ENCODE peak calls at places on chromosomes 6 and 20, in eight cellular contexts. V, H, F, N, T, U, Z and S are unnamed samples.

GRCh38 chr6:56802570-56802969 is 152.3 kb upstream of the BEND6 start:
- DNase-seq in H (peak; percentile 55), U (peak; percentile 63), F (peak; percentile 38), V (peak; percentile 51), N (no peak), T (no peak), Z (peak; percentile 81), S (no peak)

GRCh38 chr6:168333039-168333438 is 13.5 kb upstream of the DACT2 start:
- DNase-seq in H (no peak), V (no peak), U (peak; percentile 9), T (no peak), F (no peak), Z (no peak), N (no peak), S (no peak)

GRCh38 chr20:36544134-36545018 is 3.1 kb downstream of the MYL9 start:
- DNase-seq in H (peak; percentile 80), U (peak; percentile 64), V (peak; percentile 68), Z (peak; percentile 37), N (no peak), F (peak; percentile 36), T (no peak), S (no peak)

GRCh38 chr6:153145591-153145990 is 14.5 kb upstream of the RGS17 start:
- DNase-seq in Z (no peak), H (no peak), T (no peak), F (no peak), N (no peak), V (no peak), U (no peak), S (no peak)

GRCh38 chr6:99467509-99468106 is 42.5 kb upstream of the PNISR start:
- DNase-seq in U (peak; percentile 49), N (no peak), T (no peak), H (peak; percentile 52), Z (no peak), V (peak; percentile 50), F (no peak), S (no peak)

GRCh38 chr6:80636689-80637088 is 530.2 kb downstream of the BCKDHB start:
- DNase-seq in T (no peak), H (peak; percentile 15), F (no peak), Z (no peak), V (peak; percentile 25), U (no peak), N (no peak), S (no peak)

GRCh38 chr6:26197736-26198625 is 110.8 kb downstream of the HFE start:
- DNase-seq in U (peak; percentile 27), N (no peak), V (peak; percentile 58), T (no peak), Z (no peak), H (no peak), F (no peak), S (no peak)

GRCh38 chr6:139313229-139313628 is 21.4 kb upstream of the TXLNB start:
- DNase-seq in H (no peak), F (no peak), U (no peak), Z (no peak), V (no peak), N (no peak), T (no peak), S (no peak)

GRCh38 chr20:1417273-1417672 is 24.4 kb upstream of the FKBP1A start:
- DNase-seq in F (peak; percentile 64), T (no peak), Z (no peak), H (no peak), U (peak; percentile 42), V (peak; percentile 76), N (no peak), S (no peak)

GRCh38 chr6:36578030-36578825 is 15.9 kb upstream of the SRSF3 start:
- DNase-seq in F (no peak), T (no peak), N (no peak), V (no peak), U (no peak), Z (no peak), H (no peak), S (no peak)

GRCh38 chr20:63022501-63022900 is 15.7 kb upstream of the BHLHE23 start:
- DNase-seq in U (no peak), F (no peak), Z (no peak), T (no peak), V (no peak), H (no peak), N (no peak), S (peak; percentile 37)

GRCh38 chr6:154738561-154738961 is 5.3 kb downstream of the SCAF8 start:
- DNase-seq in H (peak; percentile 34), U (peak; percentile 42), Z (no peak), F (no peak), T (no peak), V (peak; percentile 33), N (no peak), S (no peak)

GRCh38 chr6:116884530-116884929 is 7.5 kb downstream of the RFX6 start:
- DNase-seq in Z (no peak), F (no peak), N (no peak), V (no peak), U (no peak), T (no peak), H (no peak), S (no peak)

GRCh38 chr6:97068211-97068610 is 143.7 kb downstream of the KLHL32 start:
- DNase-seq in H (peak; percentile 72), N (no peak), F (no peak), V (peak; percentile 65), Z (peak; percentile 28), T (no peak), U (peak; percentile 74), S (no peak)

GRCh38 chr20:46139908-46140482 is 21.9 kb downstream of the CD40 start:
- DNase-seq in Z (no peak), T (no peak), U (no peak), V (no peak), F (no peak), N (no peak), H (no peak), S (no peak)

GRCh38 chr20:46139243-46139889 is 21.3 kb downstream of the CD40 start:
- DNase-seq in V (no peak), T (no peak), F (no peak), Z (no peak), H (no peak), N (no peak), U (no peak), S (no peak)

GRCh38 chr20:46144626-46145025 is 26.5 kb downstream of the CD40 start:
- DNase-seq in V (no peak), T (no peak), H (no peak), U (no peak), Z (no peak), F (no peak), N (no peak), S (no peak)

GRCh38 chr20:46145646-46146045 is 27.5 kb downstream of the CD40 start:
- DNase-seq in H (no peak), U (no peak), N (no peak), F (no peak), V (no peak), Z (no peak), T (no peak), S (no peak)

GRCh38 chr20:46142124-46142523 is 24.0 kb downstream of the CD40 start:
- DNase-seq in U (no peak), V (no peak), F (no peak), N (no peak), T (no peak), Z (no peak), H (no peak), S (no peak)
- TF ChIP-seq CTCF in U (no peak), V (no peak), F (no peak), N (no peak), T (no peak), Z (no peak), H (no peak), S (no peak)

GRCh38 chr20:43840382-43841070 is 74.1 kb upstream of the TOX2 start:
- DNase-seq in T (no peak), N (no peak), U (peak; percentile 27), F (no peak), V (peak; percentile 37), Z (no peak), H (peak; percentile 13), S (no peak)
- TF ChIP-seq CTCF in T (peak; percentile 36), N (no peak), U (peak; percentile 42), F (peak; percentile 74), V (peak; percentile 57), Z (peak; percentile 66), H (peak; percentile 42), S (peak; percentile 42)

GRCh38 chr6:130047440-130047995 is 29.1 kb downstream of the L3MBTL3 start:
- DNase-seq in Z (no peak), N (no peak), T (no peak), F (no peak), V (no peak), H (peak; percentile 8), U (no peak), S (no peak)
- TF ChIP-seq CTCF in Z (no peak), N (no peak), T (no peak), F (no peak), V (no peak), H (no peak), U (no peak), S (no peak)

GRCh38 chr6:11681357-11681756 is 97.2 kb downstream of the ADTRP start:
- DNase-seq in F (no peak), H (no peak), V (no peak), Z (no peak), T (no peak), U (no peak), N (no peak), S (no peak)
- TF ChIP-seq CTCF in F (no peak), H (no peak), V (no peak), Z (no peak), T (no peak), U (no peak), N (no peak), S (no peak)

GRCh38 chr6:13846841-13847240 is 32.5 kb upstream of the MCUR1 start:
- DNase-seq in Z (no peak), F (no peak), T (no peak), N (no peak), V (no peak), U (no peak), H (no peak), S (no peak)
- TF ChIP-seq CTCF in Z (peak; percentile 14), F (peak; percentile 47), T (no peak), N (no peak), V (no peak), U (no peak), H (no peak), S (no peak)

GRCh38 chr6:108837236-108837971 is 10.8 kb upstream of the ARMC2 start:
- DNase-seq in N (no peak), F (no peak), Z (no peak), H (no peak), T (no peak), U (no peak), V (no peak), S (no peak)

GRCh38 chr6:108839068-108839467 is 9.2 kb upstream of the ARMC2 start:
- DNase-seq in Z (no peak), U (no peak), H (no peak), F (no peak), V (no peak), N (no peak), T (no peak), S (no peak)

GRCh38 chr6:108840919-108841318 is 7.3 kb upstream of the ARMC2 start:
- DNase-seq in Z (no peak), F (no peak), T (no peak), H (no peak), V (no peak), N (no peak), U (no peak), S (no peak)

GRCh38 chr6:108836061-108836460 is 12.2 kb upstream of the ARMC2 start:
- DNase-seq in T (no peak), V (peak; percentile 15), Z (no peak), H (no peak), F (no peak), U (no peak), N (no peak), S (no peak)

GRCh38 chr6:108838101-108838717 is 10.0 kb upstream of the ARMC2 start:
- DNase-seq in H (peak; percentile 29), T (no peak), F (no peak), U (peak; percentile 40), V (no peak), N (no peak), Z (no peak), S (no peak)
- TF ChIP-seq CTCF in H (peak; percentile 33), T (no peak), F (peak; percentile 47), U (peak; percentile 24), V (peak; percentile 6), N (no peak), Z (peak; percentile 53), S (no peak)